ENCODE peak calls at places on chromosome 1, in five cellular contexts. J is mucosa of descending colon, K is IMR-90, E is neural progenitor cell, R is keratinocyte. T is an unnamed sample.

GRCh38 chr1:244789731-244790130 is 45.7 kb upstream of the COX20 start:
- DNase-seq in J (no peak), K (no peak), E (no peak), R (no peak), T (no peak)

GRCh38 chr1:68217060-68217554 is 15.2 kb downstream of the WLS start:
- DNase-seq in J (no peak), K (no peak), E (peak; percentile 94), R (no peak), T (no peak)

GRCh38 chr1:7281821-7282220 is 489.3 kb upstream of the VAMP3 start:
- DNase-seq in J (no peak), K (peak; percentile 95), E (no peak), R (no peak), T (no peak)

GRCh38 chr1:180415985-180416633 is 86.3 kb downstream of the ACBD6 start:
- DNase-seq in J (no peak), K (peak; percentile 55), E (peak; percentile 60), R (peak; percentile 7), T (no peak)

GRCh38 chr1:155127105-155127671 is 488 bp upstream of the EFNA1 start:
- DNase-seq in J (peak; percentile 90), K (peak; percentile 57), E (peak; percentile 55), R (no peak), T (peak; percentile 48)

GRCh38 chr1:38962560-38962959 is 20.9 kb upstream of the RHBDL2 start:
- DNase-seq in J (no peak), K (peak; percentile 28), E (no peak), R (no peak), T (no peak)

GRCh38 chr1:56617141-56617540 is 28.0 kb upstream of the PRKAA2 start:
- DNase-seq in J (no peak), K (peak; percentile 79), E (peak; percentile 17), R (no peak), T (no peak)

GRCh38 chr1:33137800-33138199 is 44.0 kb downstream of the TRIM62 start:
- DNase-seq in J (peak; percentile 13), K (peak; percentile 27), E (peak; percentile 87), R (no peak), T (peak; percentile 44)

DNA sequence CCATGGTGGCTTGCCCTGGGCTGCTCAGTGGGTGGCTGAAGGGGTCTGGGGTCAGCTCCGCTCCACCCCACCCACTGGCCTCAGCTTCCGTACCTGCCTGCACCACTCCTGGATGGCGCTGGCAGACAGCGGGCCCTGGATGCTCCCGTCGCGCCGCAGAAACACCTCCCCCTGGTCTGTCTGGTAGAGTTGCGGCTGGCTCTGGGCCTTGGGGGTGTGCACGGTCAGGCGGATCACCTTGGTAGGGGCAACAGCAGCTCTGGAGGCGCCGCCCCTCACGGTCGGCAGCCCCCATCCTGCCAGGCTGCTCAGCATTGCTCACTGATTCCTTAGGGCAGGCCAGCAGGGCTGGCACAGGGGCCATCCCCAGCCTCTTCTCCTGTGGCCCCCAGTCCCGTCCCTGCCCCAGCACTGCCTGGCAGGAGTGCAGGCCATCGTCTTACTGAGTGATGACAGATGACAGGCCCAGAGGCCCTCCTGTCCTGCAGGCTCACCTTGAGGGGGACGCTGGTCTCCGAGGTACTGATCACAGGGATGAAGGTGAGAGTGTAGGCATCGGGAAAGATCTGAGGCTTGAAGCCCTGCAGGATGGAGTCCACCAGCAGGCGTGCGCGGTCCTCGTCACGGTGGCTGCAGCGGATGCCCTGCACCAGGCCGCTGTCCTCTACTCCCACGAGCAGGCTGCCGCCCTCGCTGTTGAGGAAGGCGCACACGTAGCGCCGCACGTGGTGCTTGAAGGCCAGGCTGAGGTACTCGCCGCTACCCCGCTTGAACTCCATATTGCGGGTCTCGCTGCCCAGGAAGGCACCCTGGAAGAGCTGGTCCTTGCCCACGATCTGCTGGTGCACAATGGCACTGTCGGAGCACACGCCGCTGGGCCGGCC is 4.1 kb downstream of the SLFNL1 start:
- DNase-seq in J (no peak), K (no peak), E (no peak), R (no peak), T (no peak)
- H3K36me3 ChIP-seq in J (no peaks in the 10 kb centered on the region), K (peaks cover 14% of the 10 kb centered on the region), E (no peaks in the 10 kb centered on the region), R (peaks cover 31% of the 10 kb centered on the region), T (peaks cover 7% of the 10 kb centered on the region)

GRCh38 chr1:220983877-220984635 is 104.8 kb downstream of the HLX start:
- DNase-seq in J (no peak), K (no peak), E (peak; percentile 45), R (no peak), T (no peak)
- TF ChIP-seq CTCF in J (no peak), K (no peak), E (peak; percentile 48), R (no peak), T (no peak)

DNA sequence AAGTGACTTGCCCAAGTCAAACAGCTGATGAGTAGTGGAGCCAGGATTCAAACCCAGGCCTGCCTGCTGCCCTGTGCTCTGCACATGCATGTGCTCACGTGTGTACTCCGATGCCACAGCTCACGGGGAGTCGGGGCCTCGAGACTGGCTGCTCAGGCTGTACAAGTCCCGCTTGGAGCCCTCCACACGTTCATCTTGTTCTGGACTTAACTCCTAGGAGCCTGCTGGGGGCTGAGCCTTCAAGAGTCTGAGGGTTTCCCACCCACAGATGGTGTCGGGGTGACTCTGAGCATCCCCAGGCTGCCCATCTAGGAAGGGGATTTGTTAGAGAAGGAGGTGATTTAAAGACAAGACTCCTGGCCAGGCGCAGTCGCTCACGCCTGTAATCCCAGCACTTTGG is 35.7 kb upstream of the KDM4A start:
- DNase-seq in J (no peak), K (no peak), E (no peak), R (no peak), T (no peak)
- H3K36me3 ChIP-seq in J (peaks cover 5% of the 10 kb centered on the region), K (peaks cover 64% of the 10 kb centered on the region), E (no peaks in the 10 kb centered on the region), R (peaks cover 63% of the 10 kb centered on the region), T (no peaks in the 10 kb centered on the region)

DNA sequence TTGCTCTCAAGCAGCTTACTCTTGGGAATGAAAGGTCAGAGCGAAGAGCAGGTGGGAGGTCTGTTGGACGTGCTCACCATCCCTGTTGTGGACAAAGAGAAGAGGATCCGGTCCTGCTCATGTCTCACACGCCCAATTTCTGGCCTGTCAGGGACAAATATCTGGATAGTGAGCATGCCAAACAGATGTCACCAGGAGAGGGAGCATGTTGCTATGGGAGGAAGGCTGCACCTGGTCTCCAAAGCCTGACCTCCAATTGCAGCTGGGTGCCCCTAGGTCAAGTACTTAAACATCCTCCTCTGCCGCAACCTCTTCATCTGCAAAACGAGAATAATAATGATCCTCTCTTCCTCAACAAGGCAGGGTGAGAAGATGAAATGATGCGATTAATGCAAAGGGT is 53.4 kb downstream of the DMRTA2 start:
- DNase-seq in J (peak; percentile 6), K (no peak), E (peak; percentile 37), R (no peak), T (no peak)
- TF ChIP-seq CTCF in J (no peak), K (peak; percentile 20), E (peak; percentile 46), R (peak; percentile 53), T (no peak)

DNA sequence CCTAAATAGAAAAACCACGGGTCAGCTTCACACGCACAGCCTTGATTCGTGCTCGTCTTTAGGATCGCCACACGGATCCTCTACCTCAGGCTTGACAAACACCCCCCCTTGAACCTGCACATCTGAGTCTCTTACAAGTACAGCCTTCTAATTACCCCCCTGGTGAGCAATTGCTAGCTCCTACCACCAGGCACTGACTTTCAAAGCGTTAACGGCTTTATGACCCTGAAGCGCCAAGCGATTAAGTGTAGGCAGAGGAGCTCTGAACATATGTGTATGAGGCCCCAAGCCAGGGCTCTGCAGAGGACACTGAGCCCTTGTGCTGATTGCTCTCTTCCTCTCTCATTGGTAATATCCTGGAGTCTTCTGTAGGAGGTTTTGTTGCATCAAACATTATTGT is 55.7 kb upstream of the EPHA8 start:
- DNase-seq in J (no peak), K (no peak), E (no peak), R (no peak), T (no peak)
- H3K36me3 ChIP-seq in J (no peaks in the 10 kb centered on the region), K (peaks cover 29% of the 10 kb centered on the region), E (no peaks in the 10 kb centered on the region), R (peaks cover 19% of the 10 kb centered on the region), T (peaks cover 75% of the 10 kb centered on the region)